ENCODE peak calls at places on chromosomes 2 and 18, in seven cellular contexts. One of them, this sample, is unnamed.

GRCh38 chr2:397561-398325 is 109.9 kb upstream of the ALKAL2 start:
- DNase-seq in dorsolateral prefrontal cortex: no peak
- DNase-seq in LoVo: no peak
- DNase-seq in pancreas: no peak
- DNase-seq in NCI-H1092: no peak
- DNase-seq in stimulated activated CD8-positive, alpha-beta memory T cell treated with anti-CD3 and anti-CD28 coated beads, Interleukin-15, amount 100 ng/mL, for 1 hour: no peak
- DNase-seq in fibroblast of gingiva: no peak
- DNase-seq in this sample: no peak

GRCh38 chr2:101655941-101656422 is 41.5 kb upstream of the MAP4K4 start:
- DNase-seq in dorsolateral prefrontal cortex: no peak
- DNase-seq in LoVo: no peak
- DNase-seq in pancreas: no peak
- DNase-seq in NCI-H1092: no peak
- DNase-seq in stimulated activated CD8-positive, alpha-beta memory T cell treated with anti-CD3 and anti-CD28 coated beads, Interleukin-15, amount 100 ng/mL, for 1 hour: no peak
- DNase-seq in fibroblast of gingiva: peak; percentile 70
- DNase-seq in this sample: peak; percentile 32

GRCh38 chr18:49911414-49911813 is 98.1 kb upstream of the ACAA2 start:
- DNase-seq in dorsolateral prefrontal cortex: no peak
- DNase-seq in LoVo: no peak
- DNase-seq in pancreas: no peak
- DNase-seq in NCI-H1092: peak; percentile 77
- DNase-seq in stimulated activated CD8-positive, alpha-beta memory T cell treated with anti-CD3 and anti-CD28 coated beads, Interleukin-15, amount 100 ng/mL, for 1 hour: no peak
- DNase-seq in fibroblast of gingiva: no peak
- DNase-seq in this sample: no peak

GRCh38 chr2:43460611-43461396 is 135.0 kb downstream of the THADA start:
- DNase-seq in dorsolateral prefrontal cortex: no peak
- DNase-seq in LoVo: no peak
- DNase-seq in pancreas: no peak
- DNase-seq in NCI-H1092: no peak
- DNase-seq in stimulated activated CD8-positive, alpha-beta memory T cell treated with anti-CD3 and anti-CD28 coated beads, Interleukin-15, amount 100 ng/mL, for 1 hour: no peak
- DNase-seq in fibroblast of gingiva: no peak
- DNase-seq in this sample: no peak

GRCh38 chr2:237667891-237668290 is 40.5 kb downstream of the LRRFIP1 start:
- DNase-seq in dorsolateral prefrontal cortex: no peak
- DNase-seq in LoVo: no peak
- DNase-seq in pancreas: no peak
- DNase-seq in NCI-H1092: no peak
- DNase-seq in stimulated activated CD8-positive, alpha-beta memory T cell treated with anti-CD3 and anti-CD28 coated beads, Interleukin-15, amount 100 ng/mL, for 1 hour: no peak
- DNase-seq in fibroblast of gingiva: no peak
- DNase-seq in this sample: no peak

GRCh38 chr2:171729952-171730317 is 42.7 kb downstream of the DYNC1I2 start:
- DNase-seq in dorsolateral prefrontal cortex: no peak
- DNase-seq in LoVo: no peak
- DNase-seq in pancreas: no peak
- DNase-seq in NCI-H1092: no peak
- DNase-seq in stimulated activated CD8-positive, alpha-beta memory T cell treated with anti-CD3 and anti-CD28 coated beads, Interleukin-15, amount 100 ng/mL, for 1 hour: no peak
- DNase-seq in fibroblast of gingiva: no peak
- DNase-seq in this sample: no peak

GRCh38 chr18:44601447-44601846 is 79.2 kb upstream of the SETBP1 start:
- DNase-seq in dorsolateral prefrontal cortex: no peak
- DNase-seq in LoVo: peak; percentile 5
- DNase-seq in pancreas: no peak
- DNase-seq in NCI-H1092: no peak
- DNase-seq in stimulated activated CD8-positive, alpha-beta memory T cell treated with anti-CD3 and anti-CD28 coated beads, Interleukin-15, amount 100 ng/mL, for 1 hour: no peak
- DNase-seq in fibroblast of gingiva: no peak
- DNase-seq in this sample: peak; percentile 95

GRCh38 chr18:9575558-9575957 is 38.8 kb downstream of the PPP4R1 start:
- DNase-seq in dorsolateral prefrontal cortex: no peak
- DNase-seq in LoVo: peak; percentile 88
- DNase-seq in pancreas: peak; percentile 72
- DNase-seq in NCI-H1092: no peak
- DNase-seq in stimulated activated CD8-positive, alpha-beta memory T cell treated with anti-CD3 and anti-CD28 coated beads, Interleukin-15, amount 100 ng/mL, for 1 hour: no peak
- DNase-seq in fibroblast of gingiva: peak; percentile 86
- DNase-seq in this sample: peak; percentile 92

GRCh38 chr2:228627510-228627909 is 446.0 kb upstream of the SPHKAP start:
- DNase-seq in dorsolateral prefrontal cortex: no peak
- DNase-seq in LoVo: no peak
- DNase-seq in pancreas: no peak
- DNase-seq in NCI-H1092: no peak
- DNase-seq in stimulated activated CD8-positive, alpha-beta memory T cell treated with anti-CD3 and anti-CD28 coated beads, Interleukin-15, amount 100 ng/mL, for 1 hour: no peak
- DNase-seq in fibroblast of gingiva: no peak
- DNase-seq in this sample: no peak

GRCh38 chr18:47397671-47398319 is 146.3 kb upstream of the SKOR2 start:
- DNase-seq in dorsolateral prefrontal cortex: no peak
- DNase-seq in LoVo: no peak
- DNase-seq in pancreas: no peak
- DNase-seq in NCI-H1092: no peak
- DNase-seq in stimulated activated CD8-positive, alpha-beta memory T cell treated with anti-CD3 and anti-CD28 coated beads, Interleukin-15, amount 100 ng/mL, for 1 hour: no peak
- DNase-seq in fibroblast of gingiva: no peak
- DNase-seq in this sample: no peak

GRCh38 chr2:47437287-47437686 is 34.3 kb downstream of the MSH2 start:
- DNase-seq in dorsolateral prefrontal cortex: no peak
- DNase-seq in LoVo: no peak
- DNase-seq in pancreas: no peak
- DNase-seq in NCI-H1092: no peak
- DNase-seq in stimulated activated CD8-positive, alpha-beta memory T cell treated with anti-CD3 and anti-CD28 coated beads, Interleukin-15, amount 100 ng/mL, for 1 hour: no peak
- DNase-seq in fibroblast of gingiva: peak; percentile 53
- DNase-seq in this sample: peak; percentile 23

GRCh38 chr18:78092901-78093300 is 843.3 kb downstream of the GALR1 start:
- DNase-seq in dorsolateral prefrontal cortex: no peak
- DNase-seq in LoVo: no peak
- DNase-seq in pancreas: no peak
- DNase-seq in NCI-H1092: no peak
- DNase-seq in stimulated activated CD8-positive, alpha-beta memory T cell treated with anti-CD3 and anti-CD28 coated beads, Interleukin-15, amount 100 ng/mL, for 1 hour: no peak
- DNase-seq in fibroblast of gingiva: no peak
- DNase-seq in this sample: no peak

GRCh38 chr18:45954070-45954712 is 12.9 kb downstream of the EPG5 start:
- DNase-seq in dorsolateral prefrontal cortex: no peak
- DNase-seq in LoVo: peak; percentile 11
- DNase-seq in pancreas: no peak
- DNase-seq in NCI-H1092: no peak
- DNase-seq in stimulated activated CD8-positive, alpha-beta memory T cell treated with anti-CD3 and anti-CD28 coated beads, Interleukin-15, amount 100 ng/mL, for 1 hour: no peak
- DNase-seq in fibroblast of gingiva: peak; percentile 86
- DNase-seq in this sample: peak; percentile 92

GRCh38 chr18:79540161-79540913 is 139.3 kb upstream of the CTDP1 start:
- DNase-seq in dorsolateral prefrontal cortex: no peak
- DNase-seq in LoVo: no peak
- DNase-seq in pancreas: no peak
- DNase-seq in NCI-H1092: no peak
- DNase-seq in stimulated activated CD8-positive, alpha-beta memory T cell treated with anti-CD3 and anti-CD28 coated beads, Interleukin-15, amount 100 ng/mL, for 1 hour: no peak
- DNase-seq in fibroblast of gingiva: no peak
- DNase-seq in this sample: no peak

GRCh38 chr2:88857274-88857741 is 165.8 kb downstream of the RPIA start:
- DNase-seq in dorsolateral prefrontal cortex: no peak
- DNase-seq in LoVo: no peak
- DNase-seq in pancreas: no peak
- DNase-seq in NCI-H1092: no peak
- DNase-seq in stimulated activated CD8-positive, alpha-beta memory T cell treated with anti-CD3 and anti-CD28 coated beads, Interleukin-15, amount 100 ng/mL, for 1 hour: no peak
- DNase-seq in fibroblast of gingiva: no peak
- DNase-seq in this sample: no peak

GRCh38 chr2:67854103-67854502 is 208.7 kb downstream of the C1D start:
- DNase-seq in dorsolateral prefrontal cortex: no peak
- DNase-seq in LoVo: no peak
- DNase-seq in pancreas: no peak
- DNase-seq in NCI-H1092: no peak
- DNase-seq in stimulated activated CD8-positive, alpha-beta memory T cell treated with anti-CD3 and anti-CD28 coated beads, Interleukin-15, amount 100 ng/mL, for 1 hour: no peak
- DNase-seq in fibroblast of gingiva: no peak
- DNase-seq in this sample: peak; percentile 40

GRCh38 chr2:76749858-76750257 is 772.3 kb downstream of the LRRTM4 start:
- DNase-seq in dorsolateral prefrontal cortex: no peak
- DNase-seq in LoVo: no peak
- DNase-seq in pancreas: no peak
- DNase-seq in NCI-H1092: no peak
- DNase-seq in stimulated activated CD8-positive, alpha-beta memory T cell treated with anti-CD3 and anti-CD28 coated beads, Interleukin-15, amount 100 ng/mL, for 1 hour: no peak
- DNase-seq in fibroblast of gingiva: no peak
- DNase-seq in this sample: no peak

GRCh38 chr2:54274781-54275242 is 18.8 kb upstream of the TSPYL6 start:
- DNase-seq in dorsolateral prefrontal cortex: no peak
- DNase-seq in LoVo: peak; percentile 2
- DNase-seq in pancreas: no peak
- DNase-seq in NCI-H1092: no peak
- DNase-seq in stimulated activated CD8-positive, alpha-beta memory T cell treated with anti-CD3 and anti-CD28 coated beads, Interleukin-15, amount 100 ng/mL, for 1 hour: no peak
- DNase-seq in fibroblast of gingiva: peak; percentile 27
- DNase-seq in this sample: peak; percentile 24